ENCODE peak calls at places on chromosome 3, in seven cellular contexts. F, G, Y, R, M, V and D are unnamed samples.
A peak's percentile ranks its signal among the peaks of the same experiment; 100 is the strongest.

GRCh38 chr3:110583373-110583935 is 488.2 kb upstream of the NECTIN3 start:
- DNase-seq in F (no peak), Y (no peak), R (no peak), M (no peak), V (no peak), G (no peak), D (no peak)

GRCh38 chr3:99515-99914 is 97.0 kb upstream of the CHL1 start:
- DNase-seq in V (no peak), M (no peak), R (no peak), G (no peak), F (no peak), Y (no peak), D (no peak)

GRCh38 chr3:11060500-11061251 is 68.1 kb downstream of the SLC6A1 start:
- DNase-seq in F (peak; percentile 84), V (peak; percentile 12), G (peak; percentile 80), Y (peak; percentile 61), M (peak; percentile 14), R (peak; percentile 63), D (peak; percentile 83)

GRCh38 chr3:53624467-53624866 is 130.1 kb downstream of the CACNA1D start:
- DNase-seq in Y (no peak), R (no peak), G (no peak), V (no peak), M (no peak), F (no peak), D (no peak)

GRCh38 chr3:170632780-170633179 is 46.9 kb upstream of the SLC7A14 start:
- DNase-seq in F (no peak), R (peak; percentile 23), M (no peak), G (no peak), V (no peak), Y (no peak), D (peak; percentile 7)

GRCh38 chr3:10442151-10442795 is 63.1 kb downstream of the ATP2B2 start:
- DNase-seq in M (no peak), V (no peak), Y (no peak), R (peak; percentile 32), G (no peak), F (no peak), D (peak; percentile 3)

GRCh38 chr3:112042842-112043280 is 8.3 kb downstream of the TMPRSS7 start:
- DNase-seq in M (no peak), R (no peak), Y (no peak), G (no peak), V (no peak), F (no peak), D (no peak)

GRCh38 chr3:129245141-129245540 is 4.3 kb upstream of the COPG1 start:
- DNase-seq in R (no peak), G (no peak), F (no peak), V (no peak), Y (no peak), M (no peak), D (no peak)

GRCh38 chr3:38637906-38638305 is 11.6 kb downstream of the SCN5A start:
- DNase-seq in M (no peak), G (no peak), F (no peak), R (no peak), Y (no peak), V (no peak), D (no peak)

GRCh38 chr3:46228259-46229222 is 13.7 kb upstream of the CCR3 start:
- DNase-seq in M (no peak), Y (no peak), V (no peak), G (no peak), F (peak; percentile 77), R (no peak), D (peak; percentile 20)

GRCh38 chr3:11373235-11373634 is 101.0 kb downstream of the ATG7 start:
- DNase-seq in Y (no peak), G (no peak), R (no peak), V (no peak), M (no peak), F (no peak), D (no peak)

GRCh38 chr3:107524214-107525100 is 1.7 kb downstream of the BBX start:
- DNase-seq in M (no peak), Y (peak; percentile 53), F (peak; percentile 77), R (peak; percentile 51), G (peak; percentile 73), V (peak; percentile 21), D (peak; percentile 76)

GRCh38 chr3:110327870-110328269 is 743.7 kb upstream of the NECTIN3 start:
- DNase-seq in Y (no peak), V (no peak), F (no peak), M (no peak), G (no peak), R (peak; percentile 31), D (no peak)

GRCh38 chr3:112116777-112117186 is 16.3 kb downstream of the GCSAM start:
- DNase-seq in F (no peak), V (no peak), M (no peak), G (no peak), R (no peak), Y (peak; percentile 57), D (no peak)

GRCh38 chr3:72185549-72186484 is 400.9 kb upstream of the PROK2 start:
- DNase-seq in R (peak; percentile 80), F (no peak), Y (no peak), M (peak; percentile 13), G (peak; percentile 63), V (no peak), D (peak; percentile 73)

GRCh38 chr3:138912237-138912636 is 34.7 kb downstream of the FOXL2 start:
- DNase-seq in Y (no peak), V (no peak), F (no peak), R (no peak), M (no peak), G (no peak), D (no peak)

GRCh38 chr3:184559336-184559735 is 2.2 kb upstream of the EPHB3 start:
- DNase-seq in V (no peak), Y (no peak), G (no peak), R (no peak), F (no peak), M (no peak), D (no peak)